ENCODE peak calls at places on chromosome 9, in six cellular contexts. D is A549; C is stimulated activated naive CD8-positive, alpha-beta T cell treated with anti-CD3 and anti-CD28 coated beads, Interleukin-15, amount 100 ng/mL, for 72 hours; P is lower lobe of right lung; N is mesenchymal stem cell; H is esophagus squamous epithelium. X is an unnamed sample.

GRCh38 chr9:128733256-128733655 is 9.3 kb upstream of the ZDHHC12 start:
- DNase-seq in H (no peak), P (peak), C (no peak), D (peak), N (peak), X (peak)

GRCh38 chr9:12759767-12760166 is 15.1 kb upstream of the LURAP1L start:
- DNase-seq in P (no peak), H (no peak), D (no peak), C (no peak), N (peak), X (no peak)

GRCh38 chr9:26271495-26272122 is 593.4 kb upstream of the TUSC1 start:
- DNase-seq in C (no peak), H (no peak), P (no peak), D (no peak), N (no peak), X (no peak)

GRCh38 chr9:16125637-16126036 is 572.8 kb downstream of the CCDC171 start:
- DNase-seq in P (no peak), N (peak), C (no peak), D (no peak), H (no peak), X (no peak)

GRCh38 chr9:130956636-130957450 is 17.8 kb upstream of the FIBCD1 start:
- DNase-seq in H (no peak), P (no peak), C (no peak), N (no peak), D (no peak), X (no peak)

GRCh38 chr9:83013261-83013610 is 49.7 kb downstream of the RASEF start:
- DNase-seq in N (peak), C (no peak), H (no peak), P (no peak), D (peak), X (no peak)

GRCh38 chr9:100425758-100426157 is 1.2 kb upstream of the MSANTD3 start:
- DNase-seq in H (no peak), D (no peak), N (peak), P (no peak), C (no peak), X (no peak)

GRCh38 chr9:79236466-79236865 is 335.3 kb upstream of the TLE4 start:
- DNase-seq in P (no peak), C (no peak), H (no peak), N (no peak), D (no peak), X (no peak)

GRCh38 chr9:99105152-99106043 is 485 bp downstream of the TGFBR1 start:
- DNase-seq in H (peak), P (peak), C (peak), N (peak), D (peak), X (peak)

GRCh38 chr9:127588740-127589506 is 23.2 kb upstream of the STXBP1 start:
- DNase-seq in H (no peak), N (no peak), P (no peak), C (no peak), D (no peak), X (no peak)

GRCh38 chr9:130770679-130771442 is 64.2 kb upstream of the ABL1 start:
- DNase-seq in D (peak), H (no peak), C (no peak), N (peak), P (no peak), X (peak)

GRCh38 chr9:69173891-69174644 is at the start of gene TJP2:
- DNase-seq in H (no peak), C (peak), P (peak), N (peak), D (no peak), X (peak)

GRCh38 chr9:133341369-133342082 is 5.5 kb upstream of the SURF6 start:
- DNase-seq in C (no peak), H (no peak), D (no peak), P (peak), N (no peak), X (no peak)

GRCh38 chr9:37969130-37969529 is 65.2 kb upstream of the SLC25A51 start:
- DNase-seq in N (no peak), D (peak), P (no peak), C (no peak), H (no peak), X (peak)

GRCh38 chr9:127451681-127452480 is 571 bp downstream of the LRSAM1 start:
- DNase-seq in H (no peak), D (peak), N (peak), P (peak), C (peak), X (no peak)

GRCh38 chr9:15299374-15299939 is 7.6 kb downstream of the TTC39B start:
- DNase-seq in D (no peak), H (no peak), P (no peak), N (no peak), C (peak), X (no peak)

GRCh38 chr9:4222357-4222756 is 77.5 kb downstream of the GLIS3 start:
- DNase-seq in C (no peak), P (no peak), D (no peak), N (peak), H (no peak), X (no peak)

GRCh38 chr9:135010921-135011320 is 76.5 kb upstream of the OLFM1 start:
- DNase-seq in D (no peak), C (no peak), H (no peak), N (no peak), P (peak), X (no peak)

GRCh38 chr9:70747335-70747734 is 332.9 kb upstream of the KLF9 start:
- DNase-seq in P (no peak), H (no peak), N (no peak), C (no peak), D (no peak), X (no peak)

GRCh38 chr9:91111876-91112275 is 249.8 kb downstream of the AUH start:
- DNase-seq in N (no peak), C (no peak), D (no peak), P (no peak), H (no peak), X (no peak)

GRCh38 chr9:3434594-3434993 is 91.2 kb downstream of the RFX3 start:
- DNase-seq in H (no peak), N (peak), D (no peak), P (no peak), C (no peak), X (no peak)

GRCh38 chr9:96015876-96016686 is 140.6 kb downstream of the ERCC6L2 start:
- DNase-seq in D (no peak), N (no peak), P (no peak), H (no peak), C (peak), X (no peak)

GRCh38 chr9:4334439-4334838 is 34.6 kb upstream of the GLIS3 start:
- DNase-seq in H (no peak), P (peak), N (peak), D (peak), C (no peak), X (peak)

GRCh38 chr9:969310-969692 is 7.2 kb upstream of the DMRT3 start:
- DNase-seq in D (no peak), C (no peak), H (no peak), N (no peak), P (no peak), X (no peak)

GRCh38 chr9:93697352-93698139 is 121.2 kb downstream of the PHF2 start:
- DNase-seq in P (no peak), H (no peak), N (no peak), D (no peak), C (no peak), X (no peak)

GRCh38 chr9:93316726-93317494 is 133.0 kb downstream of the WNK2 start:
- DNase-seq in D (no peak), H (no peak), C (no peak), N (no peak), P (peak), X (no peak)

GRCh38 chr9:81632599-81632998 is 56.7 kb downstream of the TLE1 start:
- DNase-seq in D (no peak), C (no peak), N (peak), H (no peak), P (no peak), X (no peak)

GRCh38 chr9:135455401-135456030 is 24.1 kb upstream of the PPP1R26 start:
- DNase-seq in C (no peak), N (no peak), P (no peak), H (no peak), D (no peak), X (no peak)

GRCh38 chr9:31027678-31028077 is 1356.8 kb upstream of the ACO1 start:
- DNase-seq in C (no peak), P (no peak), H (no peak), N (no peak), D (no peak), X (no peak)

GRCh38 chr9:132597073-132597775 is 14.8 kb downstream of the BARHL1 start:
- DNase-seq in H (no peak), D (no peak), C (no peak), N (no peak), P (no peak), X (no peak)

GRCh38 chr9:98698856-98699255 is 9.9 kb downstream of the GABBR2 start:
- DNase-seq in D (no peak), N (no peak), P (no peak), H (no peak), C (no peak), X (no peak)

GRCh38 chr9:112559629-112560413 is 73.2 kb downstream of the KIAA1958 start:
- DNase-seq in C (no peak), D (no peak), N (no peak), H (no peak), P (no peak), X (no peak)

GRCh38 chr9:80504525-80505235 is 932.9 kb downstream of the TLE4 start:
- DNase-seq in P (no peak), N (peak), C (no peak), D (no peak), H (no peak), X (no peak)

GRCh38 chr9:121217609-121218292 is 16.1 kb upstream of the RAB14 start:
- DNase-seq in N (no peak), H (no peak), C (no peak), D (no peak), P (no peak), X (no peak)

GRCh38 chr9:97271292-97271691 is 36.2 kb upstream of the CCDC180 start:
- DNase-seq in P (no peak), D (no peak), H (no peak), N (no peak), C (no peak), X (no peak)

GRCh38 chr9:121814594-121814993 is 163.2 kb downstream of the DAB2IP start:
- DNase-seq in H (no peak), P (no peak), C (no peak), N (no peak), D (no peak), X (no peak)

GRCh38 chr9:17578911-17579793 is at the start of gene SH3GL2:
- DNase-seq in H (no peak), D (peak), N (peak), P (peak), C (peak), X (no peak)

GRCh38 chr9:935348-935965 is 41.0 kb upstream of the DMRT3 start:
- DNase-seq in C (no peak), P (no peak), D (no peak), H (no peak), N (no peak), X (no peak)

GRCh38 chr9:129283705-129284606 is 105.9 kb upstream of the IER5L start:
- DNase-seq in C (no peak), D (no peak), P (peak), N (no peak), H (no peak), X (no peak)

GRCh38 chr9:35657327-35658143 is at the start of gene RMRP:
- DNase-seq in H (peak), D (peak), N (peak), P (peak), C (peak), X (peak)

X was measured in HepG2.